ENCODE peak calls at places on chromosomes 4 and X, in eight cellular contexts. H, Y, V, L, X, U, F and O are unnamed samples.

GRCh38 chr4:129543299-129543698 is 447.3 kb downstream of the C4orf33 start:
- DNase-seq in H (no peak), Y (no peak), V (no peak), L (no peak), X (no peak), U (no peak), F (no peak), O (no peak)

GRCh38 chrX:140050906-140051305 is 85.6 kb upstream of the CXorf66 start:
- DNase-seq in H (peak; percentile 8), Y (no peak), V (no peak), L (peak; percentile 12), X (no peak), U (no peak), F (no peak), O (no peak)

GRCh38 chr4:38078590-38079381 is 118.6 kb downstream of the PTTG2 start:
- DNase-seq in H (peak; percentile 78), Y (peak; percentile 67), V (peak; percentile 63), L (no peak), X (no peak), U (no peak), F (no peak), O (no peak)

GRCh38 chr4:183499797-183500196 is 5.1 kb upstream of the ING2 start:
- DNase-seq in H (no peak), Y (no peak), V (no peak), L (no peak), X (no peak), U (no peak), F (no peak), O (no peak)

GRCh38 chr4:6908397-6909112 is 1.1 kb upstream of the TBC1D14 start:
- DNase-seq in H (peak; percentile 69), Y (no peak), V (no peak), L (no peak), X (no peak), U (no peak), F (peak; percentile 53), O (no peak)

GRCh38 chrX:42695800-42696358 is 82.1 kb downstream of the PPP1R2C start:
- DNase-seq in H (no peak), Y (no peak), V (no peak), L (no peak), X (no peak), U (no peak), F (no peak), O (no peak)

GRCh38 chr4:8350326-8350725 is 80.8 kb downstream of the HTRA3 start:
- DNase-seq in H (no peak), Y (no peak), V (no peak), L (no peak), X (no peak), U (peak; percentile 15), F (peak; percentile 45), O (no peak)

GRCh38 chr4:6325791-6326290 is 56.2 kb downstream of the WFS1 start:
- DNase-seq in H (no peak), Y (no peak), V (no peak), L (no peak), X (no peak), U (no peak), F (no peak), O (no peak)

GRCh38 chr4:176002007-176002623 is 63.5 kb upstream of the WDR17 start:
- DNase-seq in H (no peak), Y (no peak), V (peak; percentile 29), L (peak; percentile 77), X (no peak), U (no peak), F (peak; percentile 74), O (peak; percentile 84)

GRCh38 chr4:9765091-9765490 is 16.3 kb upstream of the DRD5 start:
- DNase-seq in H (peak; percentile 57), Y (no peak), V (peak; percentile 44), L (peak; percentile 32), X (no peak), U (no peak), F (no peak), O (peak; percentile 31)

GRCh38 chr4:7918981-7919380 is 20.7 kb downstream of the AFAP1 start:
- DNase-seq in H (no peak), Y (no peak), V (no peak), L (no peak), X (no peak), U (no peak), F (no peak), O (no peak)

DNA sequence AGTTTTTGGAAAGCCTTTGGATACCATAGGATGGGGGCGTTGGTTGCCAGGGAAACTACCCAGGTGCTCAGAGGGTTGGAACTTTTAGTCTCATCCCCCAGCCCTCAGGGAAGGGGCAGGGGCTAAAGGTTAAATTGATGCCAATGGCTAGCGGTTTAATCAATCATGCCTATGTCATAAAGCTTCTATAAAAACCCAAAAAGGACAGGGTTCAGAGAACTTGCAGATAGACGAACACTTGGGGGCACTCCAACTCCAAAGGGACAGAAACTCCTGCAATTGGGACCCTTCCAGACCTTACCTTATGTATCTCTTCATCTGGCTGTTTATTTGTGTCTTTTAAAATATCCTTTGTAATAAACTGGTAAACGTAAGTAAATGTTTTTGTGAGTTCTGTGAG is 30.0 kb upstream of the GPR173 start:
- DNase-seq in H (no peak), Y (no peak), V (no peak), L (no peak), X (no peak), U (no peak), F (no peak), O (no peak)
- TF ChIP-seq CTCF in H (no peak), Y (no peak), V (no peak), L (no peak), X (no peak), U (no peak), F (no peak), O (no peak)

GRCh38 chrX:107712231-107713204 is 63.1 kb downstream of the TSC22D3 start:
- DNase-seq in H (peak; percentile 77), Y (no peak), V (peak; percentile 47), L (no peak), X (no peak), U (no peak), F (peak; percentile 76), O (no peak)
- H3K4me3 ChIP-seq in H (no peak overlapping the region), Y (no peak overlapping the region), V (no peak overlapping the region), L (no peak overlapping the region), X (no peak overlapping the region), U (no peak overlapping the region), F (no peak overlapping the region), O (no peak overlapping the region)

DNA sequence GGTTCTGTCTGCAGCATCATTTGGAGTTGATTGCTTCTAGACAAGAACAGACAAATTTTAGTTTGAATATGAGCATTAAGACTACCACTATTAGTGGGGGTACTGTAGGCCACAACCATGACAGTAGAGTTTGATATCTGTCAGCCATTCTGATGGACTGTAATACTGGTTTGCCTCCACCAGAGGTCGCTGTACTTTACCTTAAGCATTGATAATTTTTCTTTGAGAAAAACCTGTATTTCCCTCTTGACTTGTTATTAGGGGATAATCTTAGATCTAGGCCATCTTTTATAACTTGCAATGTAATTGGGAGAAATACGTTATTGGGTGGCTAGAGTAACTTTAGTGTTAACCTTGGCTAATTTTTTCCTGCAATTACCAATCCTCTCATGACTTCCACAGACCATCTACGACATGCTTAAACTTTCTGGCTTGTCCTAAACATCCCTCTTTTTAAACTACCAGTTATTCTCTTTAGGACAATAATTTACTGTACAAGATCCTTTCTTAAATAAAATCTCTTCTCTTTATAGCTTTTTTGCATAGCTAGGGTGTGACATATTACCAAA is 562.4 kb downstream of the MAGEB5 start:
- DNase-seq in H (no peak), Y (no peak), V (no peak), L (no peak), X (no peak), U (no peak), F (no peak), O (no peak)
- TF ChIP-seq CTCF in H (no peak), Y (no peak), V (no peak), L (peak; percentile 38), X (peak; percentile 9), U (no peak), F (no peak), O (no peak)

GRCh38 chrX:48772602-48773001 is 11.1 kb downstream of the GLOD5 start:
- DNase-seq in H (no peak), Y (no peak), V (no peak), L (no peak), X (no peak), U (no peak), F (no peak), O (no peak)
- H3K4me3 ChIP-seq in H (no peak overlapping the region), Y (no peak overlapping the region), V (no peak overlapping the region), L (no peak overlapping the region), X (no peak overlapping the region), U (no peak overlapping the region), F (no peak overlapping the region), O (no peak overlapping the region)

DNA sequence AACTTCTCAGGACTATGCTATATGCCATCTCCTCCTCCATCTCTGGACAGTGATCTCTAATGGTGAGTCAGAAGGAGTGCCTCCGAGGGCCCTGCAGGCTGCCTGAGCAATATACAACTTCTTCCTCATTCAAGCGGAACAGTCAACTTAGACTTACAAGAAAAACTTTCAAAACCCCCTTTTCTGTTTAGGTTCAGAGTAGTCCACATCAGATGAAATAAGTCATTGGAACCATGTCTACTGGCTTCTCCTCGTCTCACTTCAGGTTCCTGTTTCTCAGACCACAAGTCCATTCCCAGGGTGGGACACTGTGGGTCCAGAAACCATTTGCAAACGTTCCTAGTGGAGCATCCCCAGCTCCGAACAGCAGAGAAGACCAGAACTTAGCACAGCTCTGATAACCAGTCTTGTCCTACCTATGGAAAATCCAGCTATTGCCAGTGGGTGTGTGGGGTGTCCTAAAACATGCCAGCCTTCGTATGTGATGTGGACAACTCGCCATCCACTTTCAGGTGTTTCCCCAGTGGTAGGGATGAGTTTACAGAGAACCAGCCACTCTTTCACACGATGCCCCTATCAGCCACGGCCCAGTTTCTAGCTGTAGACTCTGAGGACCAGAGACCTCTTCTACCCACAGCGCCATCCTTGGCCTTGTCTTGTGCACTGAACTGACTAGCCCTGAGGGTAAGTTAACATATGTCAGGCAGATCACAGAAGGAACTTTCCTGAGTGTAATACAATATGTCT is 32.7 kb upstream of the NKRF start:
- DNase-seq in H (no peak), Y (no peak), V (no peak), L (no peak), X (no peak), U (no peak), F (no peak), O (peak; percentile 65)
- TF ChIP-seq CTCF in H (no peak), Y (no peak), V (no peak), L (no peak), X (no peak), U (no peak), F (no peak), O (peak; percentile 30)

DNA sequence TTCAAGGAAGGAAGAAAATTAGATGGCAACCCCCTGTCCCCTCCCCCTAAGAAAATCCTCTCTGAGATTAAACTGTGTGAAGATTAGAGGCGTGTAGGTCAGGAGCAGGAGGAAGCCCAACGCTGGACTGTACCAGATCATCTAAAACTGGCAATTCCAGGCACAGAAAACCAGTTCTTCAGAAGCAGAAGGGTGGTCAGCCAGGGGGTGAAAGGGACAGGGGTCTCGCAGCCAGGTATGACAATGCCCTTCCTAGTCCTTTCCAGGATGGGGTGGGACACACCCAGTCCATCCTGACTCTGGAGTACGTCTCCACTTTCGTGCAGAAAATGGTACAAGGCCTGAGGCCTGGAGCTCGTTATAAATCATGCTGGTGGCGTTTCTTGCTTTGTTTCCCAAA is 3.3 kb upstream of the RHOH start:
- DNase-seq in H (no peak), Y (no peak), V (no peak), L (no peak), X (no peak), U (no peak), F (no peak), O (no peak)
- H3K4me3 ChIP-seq in H (no peak overlapping the region), Y (no peak overlapping the region), V (no peak overlapping the region), L (peak overlapping the region; percentile 67), X (no peak overlapping the region), U (no peak overlapping the region), F (no peak overlapping the region), O (peak overlapping the region; percentile 89)